ENCODE peak calls at places on chromosomes 16 and 17, in ten cellular contexts. D is breast epithelium, S is AG04450, J is heart right ventricle, G is GM13977, B is tibial artery, I is AG10803, A is glutamatergic neuron, T is lung microvascular endothelial cell, M is AG09319. L is an unnamed sample.

GRCh38 chr16:3118846-3119245 is 6.5 kb downstream of the ZNF205 start:
- DNase-seq in J (no peak), D (no peak), T (no peak), A (no peak), I (no peak), B (no peak), S (no peak), G (no peak), M (no peak), L (no peak)

GRCh38 chr16:75114946-75115825 is 1.4 kb downstream of the LDHD start:
- DNase-seq in A (no peak), I (no peak), B (peak), T (no peak), G (no peak), M (no peak), S (no peak), D (no peak), J (no peak), L (no peak)

GRCh38 chr17:50064253-50064991 is 8.5 kb downstream of the ITGA3 start:
- DNase-seq in T (peak), G (no peak), B (peak), I (peak), D (peak), S (peak), M (peak), A (no peak), J (no peak), L (no peak)

GRCh38 chr17:44911133-44912001 is 3.9 kb downstream of the GFAP start:
- DNase-seq in M (no peak), D (no peak), G (peak), S (no peak), B (peak), I (peak), A (peak), T (peak), J (peak), L (peak)

GRCh38 chr17:64662774-64663367 is 764 bp upstream of the SMURF2 start:
- DNase-seq in T (no peak), S (no peak), M (no peak), D (no peak), J (no peak), G (no peak), A (no peak), B (no peak), I (no peak), L (no peak)

GRCh38 chr17:38702166-38702899 is 2.7 kb upstream of the MLLT6 start:
- DNase-seq in I (peak), D (peak), T (peak), B (peak), A (peak), S (peak), G (peak), M (peak), J (peak), L (peak)

GRCh38 chr17:14156689-14157088 is 80.0 kb downstream of the CDRT15 start:
- DNase-seq in D (no peak), A (no peak), M (peak), B (no peak), G (no peak), J (no peak), T (no peak), I (peak), S (peak), L (no peak)

GRCh38 chr17:81803728-81804558 is at the start of gene GCGR:
- DNase-seq in J (no peak), G (no peak), M (no peak), T (no peak), I (no peak), A (no peak), S (no peak), B (no peak), D (no peak), L (no peak)

GRCh38 chr17:29788045-29788444 is 142.0 kb downstream of the SSH2 start:
- DNase-seq in M (no peak), I (no peak), J (no peak), G (no peak), B (no peak), S (no peak), T (no peak), A (no peak), D (no peak), L (no peak)

GRCh38 chr16:58912571-58912970 is 178.5 kb upstream of the GOT2 start:
- DNase-seq in S (no peak), B (no peak), D (no peak), M (no peak), I (no peak), G (no peak), T (no peak), J (no peak), A (no peak), L (no peak)

GRCh38 chr16:12086861-12087260 is 110.3 kb downstream of the SNX29 start:
- DNase-seq in T (no peak), B (no peak), G (no peak), A (no peak), I (no peak), J (no peak), D (peak), M (no peak), S (no peak), L (no peak)

GRCh38 chr16:89686520-89687091 is at the start of gene CDK10:
- DNase-seq in M (peak), J (peak), I (peak), B (peak), D (peak), S (peak), A (peak), G (peak), T (peak), L (peak)

GRCh38 chr16:89688395-89688794 is 1.9 kb downstream of the CDK10 start:
- DNase-seq in G (no peak), T (no peak), S (no peak), I (no peak), B (no peak), D (no peak), M (no peak), J (no peak), A (no peak), L (no peak)

GRCh38 chr17:64028874-64029464 is 8.5 kb upstream of the ICAM2 start:
- DNase-seq in I (peak), B (no peak), D (peak), A (peak), T (peak), G (peak), J (peak), S (peak), M (peak), L (peak)

GRCh38 chr16:28974007-28974436 is 556 bp upstream of the SPNS1 start:
- DNase-seq in G (no peak), D (no peak), T (peak), B (no peak), S (peak), I (peak), A (peak), M (peak), J (peak), L (peak)

GRCh38 chr16:70653809-70654771 is 7.7 kb downstream of the IL34 start:
- DNase-seq in S (peak), I (peak), A (peak), T (peak), M (no peak), J (peak), G (peak), B (peak), D (peak), L (peak)

GRCh38 chr16:48541108-48541786 is 68.7 kb downstream of the N4BP1 start:
- DNase-seq in J (no peak), D (no peak), S (no peak), T (no peak), M (no peak), A (no peak), I (no peak), G (no peak), B (no peak), L (no peak)

GRCh38 chr16:84673203-84673535 is 24.9 kb downstream of the KLHL36 start:
- DNase-seq in S (no peak), G (no peak), I (no peak), A (no peak), T (no peak), J (no peak), D (no peak), M (no peak), B (no peak), L (no peak)

GRCh38 chr17:63476494-63476856 is 386 bp upstream of the ACE start:
- DNase-seq in I (no peak), A (peak), J (no peak), B (no peak), T (peak), M (no peak), G (peak), D (no peak), S (no peak), L (no peak)

GRCh38 chr17:9144502-9145233 is 123.4 kb downstream of the NTN1 start:
- DNase-seq in G (no peak), M (no peak), J (no peak), D (no peak), T (no peak), A (no peak), B (no peak), S (no peak), I (no peak), L (no peak)

GRCh38 chr16:31377210-31377903 is 15.8 kb upstream of the ITGAD start:
- DNase-seq in A (no peak), J (no peak), S (no peak), D (no peak), B (no peak), G (no peak), M (no peak), T (no peak), I (no peak), L (no peak)

GRCh38 chr17:1055751-1056645 is 59.1 kb downstream of the TIMM22 start:
- DNase-seq in G (peak), T (peak), I (peak), A (peak), J (peak), M (peak), S (peak), B (no peak), D (peak), L (peak)

GRCh38 chr16:83932955-83933673 is 19.9 kb upstream of the OSGIN1 start:
- DNase-seq in D (no peak), A (no peak), B (no peak), I (peak), J (no peak), G (no peak), T (no peak), S (no peak), M (no peak), L (no peak)

GRCh38 chr16:50880926-50881325 is 139.0 kb downstream of the CYLD start:
- DNase-seq in G (no peak), J (no peak), I (no peak), B (no peak), A (no peak), D (no peak), M (no peak), T (no peak), S (no peak), L (no peak)

GRCh38 chr16:69404275-69404805 is 18.5 kb upstream of the TERF2 start:
- DNase-seq in D (no peak), G (no peak), B (no peak), A (no peak), S (no peak), M (no peak), T (peak), J (peak), I (peak), L (no peak)

GRCh38 chr16:57133911-57134310 is 41.5 kb downstream of the CPNE2 start:
- DNase-seq in M (no peak), I (no peak), A (no peak), D (no peak), B (no peak), S (no peak), G (no peak), J (no peak), T (no peak), L (no peak)

GRCh38 chr17:69325518-69326301 is 1.2 kb downstream of the ABCA5 start:
- DNase-seq in B (no peak), J (no peak), S (no peak), T (no peak), M (no peak), A (no peak), I (no peak), G (no peak), D (no peak), L (peak)

GRCh38 chr17:46072998-46073397 is 73.9 kb downstream of the STH start:
- DNase-seq in D (no peak), J (no peak), T (no peak), G (no peak), M (no peak), S (peak), A (no peak), I (peak), B (no peak), L (no peak)

GRCh38 chr17:78817123-78817522 is 23.5 kb downstream of the USP36 start:
- DNase-seq in A (no peak), G (no peak), B (no peak), D (no peak), S (no peak), J (no peak), M (no peak), T (no peak), I (no peak), L (no peak)

GRCh38 chr16:49014300-49015188 is 267.1 kb downstream of the CBLN1 start:
- DNase-seq in G (no peak), T (no peak), J (no peak), A (no peak), B (no peak), S (no peak), M (no peak), D (no peak), I (no peak), L (no peak)

GRCh38 chr16:81076566-81077076 is 417 bp downstream of the C16orf46 start:
- DNase-seq in D (peak), B (peak), G (peak), J (peak), T (peak), A (peak), I (peak), M (peak), S (peak), L (peak)

L was measured in GM12865.